ENCODE peak calls at places on chromosomes 12 and 14, in four cellular contexts. G is HCT116, D is PC-3, S is Karpas-422. U is an unnamed sample.

GRCh38 chr12:107396991-107397390 is 288.6 kb upstream of the PWP1 start:
- DNase-seq in S (no peak), G (no peak), D (peak; percentile 56), U (no peak)

GRCh38 chr12:47017041-47017713 is 62.2 kb upstream of the PCED1B start:
- DNase-seq in S (peak; percentile 56), G (no peak), D (no peak), U (no peak)

GRCh38 chr14:54818201-54819133 is 84.2 kb downstream of the GCH1 start:
- DNase-seq in G (no peak), D (peak; percentile 85), S (no peak), U (no peak)

GRCh38 chr14:69261761-69262331 is 1.9 kb downstream of the GALNT16 start:
- DNase-seq in G (no peak), S (no peak), D (no peak), U (no peak)

GRCh38 chr14:65361920-65362319 is 50.6 kb upstream of the FUT8 start:
- DNase-seq in D (peak; percentile 17), S (no peak), G (no peak), U (no peak)

GRCh38 chr14:73591690-73592448 is at the start of gene ACOT4:
- DNase-seq in S (peak; percentile 86), D (peak; percentile 65), G (no peak), U (no peak)

GRCh38 chr12:22971771-22972191 is 346.8 kb downstream of the ETNK1 start:
- DNase-seq in S (no peak), D (no peak), G (no peak), U (no peak)

GRCh38 chr12:56897844-56898341 is 36.3 kb downstream of the SDR9C7 start:
- DNase-seq in D (peak; percentile 39), G (no peak), S (no peak), U (no peak)

GRCh38 chr12:78034025-78034424 is 203.3 kb downstream of the NAV3 start:
- DNase-seq in S (no peak), G (no peak), D (no peak), U (no peak)

GRCh38 chr14:52443506-52443905 is 108.8 kb downstream of the TXNDC16 start:
- DNase-seq in S (no peak), D (no peak), G (no peak), U (no peak)

GRCh38 chr14:71454513-71455332 is 477.5 kb upstream of the RGS6 start:
- DNase-seq in G (no peak), S (no peak), D (no peak), U (no peak)

GRCh38 chr12:109830267-109830666 is 2.9 kb downstream of the TRPV4 start:
- DNase-seq in D (no peak), S (no peak), G (no peak), U (no peak)

GRCh38 chr14:64942531-64943111 is at the start of gene GPX2:
- DNase-seq in S (no peak), G (no peak), D (peak; percentile 39), U (no peak)

GRCh38 chr14:68497016-68497415 is 295.9 kb downstream of the ZFP36L1 start:
- DNase-seq in S (no peak), G (no peak), D (no peak), U (no peak)

GRCh38 chr12:45775465-45775864 is 46.0 kb downstream of the ARID2 start:
- DNase-seq in S (no peak), D (no peak), G (no peak), U (no peak)

GRCh38 chr12:89521348-89522238 is 3.0 kb downstream of the GALNT4 start:
- DNase-seq in D (peak; percentile 67), S (no peak), G (no peak), U (peak; percentile 32)

GRCh38 chr14:102164241-102164641 is 24.5 kb downstream of the WDR20 start:
- DNase-seq in D (no peak), G (no peak), S (no peak), U (no peak)

GRCh38 chr14:55581011-55581806 is 1.2 kb downstream of the KTN1 start:
- DNase-seq in D (peak; percentile 65), G (no peak), S (peak; percentile 85), U (peak; percentile 10)

GRCh38 chr12:91986084-91986483 is 159.6 kb downstream of the BTG1 start:
- DNase-seq in S (no peak), D (peak; percentile 89), G (no peak), U (no peak)

GRCh38 chr14:68349900-68350323 is 443.0 kb downstream of the ZFP36L1 start:
- DNase-seq in D (no peak), S (no peak), G (no peak), U (no peak)

GRCh38 chr14:86143248-86143647 is 613.3 kb downstream of the FLRT2 start:
- DNase-seq in G (no peak), S (no peak), D (no peak), U (no peak)

GRCh38 chr12:82758743-82759142 is 72.0 kb downstream of the TMTC2 start:
- DNase-seq in D (no peak), G (no peak), S (no peak), U (no peak)

GRCh38 chr14:56333361-56334279 is 215.4 kb downstream of the PELI2 start:
- DNase-seq in D (peak; percentile 91), G (no peak), S (no peak), U (no peak)

GRCh38 chr14:59465570-59466150 is 480 bp upstream of the GPR135 start:
- DNase-seq in S (peak; percentile 53), D (no peak), G (no peak), U (no peak)

GRCh38 chr12:14664434-14665023 is 31.9 kb downstream of the GUCY2C start:
- DNase-seq in G (peak; percentile 37), S (peak; percentile 86), D (peak; percentile 66), U (peak; percentile 55)

GRCh38 chr12:121576851-121577391 is 3.9 kb downstream of the KDM2B start:
- DNase-seq in D (peak; percentile 89), S (no peak), G (no peak), U (no peak)

GRCh38 chr12:64806593-64806992 is 17.9 kb upstream of the TBC1D30 start:
- DNase-seq in S (no peak), G (no peak), D (peak; percentile 94), U (no peak)

GRCh38 chr12:106871477-106871876 is 84.2 kb upstream of the TMEM263 start:
- DNase-seq in G (no peak), S (no peak), D (peak; percentile 80), U (no peak)

GRCh38 chr14:99081880-99082279 is 190.1 kb downstream of the BCL11B start:
- DNase-seq in D (no peak), S (no peak), G (no peak), U (no peak)

GRCh38 chr12:42213954-42214426 is 24.1 kb downstream of the YAF2 start:
- DNase-seq in D (no peak), S (no peak), G (no peak), U (no peak)

GRCh38 chr14:102848830-102849521 is 71.7 kb downstream of the TRAF3 start:
- DNase-seq in G (no peak), S (no peak), D (no peak), U (no peak)

GRCh38 chr14:96162741-96163140 is 41.9 kb upstream of the BDKRB2 start:
- DNase-seq in D (no peak), G (no peak), S (no peak), U (no peak)

GRCh38 chr12:22043943-22044342 is 2.1 kb upstream of the CMAS start:
- DNase-seq in G (no peak), D (no peak), S (no peak), U (no peak)

GRCh38 chr12:6540181-6540877 is 6.0 kb downstream of the GAPDH start:
- DNase-seq in G (peak; percentile 67), S (peak; percentile 90), D (peak; percentile 77), U (no peak)

GRCh38 chr12:27000962-27001361 is 13.2 kb downstream of the TM7SF3 start:
- DNase-seq in S (no peak), D (no peak), G (no peak), U (no peak)

GRCh38 chr12:15227004-15227679 is 5.9 kb upstream of the RERG start:
- DNase-seq in S (peak; percentile 75), G (peak; percentile 42), D (peak; percentile 67), U (peak; percentile 18)

GRCh38 chr14:92690171-92691011 is 58.0 kb downstream of the LGMN start:
- DNase-seq in G (peak; percentile 59), S (peak; percentile 74), D (peak; percentile 83), U (no peak)

DNA sequence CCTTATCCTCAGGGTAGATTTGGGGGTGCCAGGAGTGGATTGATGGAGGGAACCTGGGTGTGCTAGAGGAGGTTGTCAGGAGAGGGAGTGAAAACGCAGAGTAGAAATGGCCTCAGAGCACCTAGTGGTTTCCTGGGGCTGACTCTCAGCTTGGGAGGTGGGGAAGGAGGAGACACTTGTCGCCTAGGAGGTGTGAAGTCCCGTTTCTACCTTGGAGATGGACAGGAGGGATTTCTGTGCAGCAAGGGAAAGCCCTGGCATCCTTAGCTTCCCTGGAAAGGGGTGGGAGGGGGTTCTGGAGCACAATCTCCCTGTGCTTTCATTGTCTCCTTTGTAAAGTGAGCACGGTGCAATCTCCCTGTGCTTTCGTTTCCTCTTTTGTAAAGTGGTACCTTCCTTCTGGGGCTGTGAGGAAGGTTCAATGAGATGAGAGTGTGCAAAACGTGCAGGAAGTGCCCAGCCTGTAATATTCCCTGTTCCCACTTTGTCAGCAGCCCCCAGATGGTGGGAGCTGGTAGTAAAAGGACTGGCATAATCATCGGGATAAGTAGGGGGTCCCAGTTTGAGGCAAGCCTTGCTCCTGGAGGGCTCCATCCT is 1.6 kb downstream of the OAS3 start:
- DNase-seq in G (no peak), S (peak; percentile 79), D (no peak), U (no peak)
- H3K9ac ChIP-seq in G (no peak overlapping the region), S (peak overlapping the region; percentile 58), D (peak overlapping the region; percentile 85), U (no peak overlapping the region)

GRCh38 chr12:54007538-54008259 is 1.1 kb upstream of the HOXC8 start:
- DNase-seq in G (no peak), S (no peak), D (no peak), U (no peak)
- H3K27me3 ChIP-seq in G (no peaks in the 10 kb centered on the region), S (no peaks in the 10 kb centered on the region), D (no peaks in the 10 kb centered on the region), U (peaks cover 93% of the 10 kb centered on the region)

GRCh38 chr12:65988596-65988995 is 142.0 kb downstream of the LLPH start:
- DNase-seq in S (no peak), D (no peak), G (no peak), U (no peak)

GRCh38 chr12:65986047-65986446 is 144.5 kb downstream of the LLPH start:
- DNase-seq in D (no peak), S (no peak), G (no peak), U (no peak)

DNA sequence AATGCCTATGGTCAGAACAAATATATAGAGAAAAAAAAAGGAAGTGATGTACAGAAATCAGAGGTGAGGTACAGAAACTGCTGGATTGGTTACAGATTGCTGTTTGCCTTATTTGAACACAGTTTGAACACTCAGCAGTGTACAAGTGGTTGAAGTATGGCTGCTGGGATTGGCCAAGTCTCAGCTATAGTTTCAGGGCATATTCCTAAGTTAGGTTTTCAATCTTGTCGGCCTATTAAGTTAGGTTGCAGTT is 146.4 kb downstream of the LLPH start:
- DNase-seq in S (no peak), D (no peak), G (no peak), U (no peak)
- H3K9ac ChIP-seq in S (no peak overlapping the region), D (no peak overlapping the region), G (no peak overlapping the region), U (no peak overlapping the region)

GRCh38 chr12:114447274-114447716 is 41.4 kb upstream of the TBX5 start:
- DNase-seq in G (no peak), S (no peak), D (no peak), U (no peak)

GRCh38 chr12:114447799-114448617 is 42.1 kb upstream of the TBX5 start:
- DNase-seq in D (no peak), G (no peak), S (no peak), U (no peak)

GRCh38 chr12:114443607-114444421 is 37.9 kb upstream of the TBX5 start:
- DNase-seq in D (no peak), S (no peak), G (no peak), U (no peak)

GRCh38 chr12:114445401-114446323 is 39.7 kb upstream of the TBX5 start:
- DNase-seq in G (no peak), S (no peak), D (no peak), U (no peak)

GRCh38 chr12:114444422-114445279 is 38.7 kb upstream of the TBX5 start:
- DNase-seq in S (no peak), D (no peak), G (no peak), U (no peak)
- H3K27me3 ChIP-seq in S (no peaks in the 10 kb centered on the region), D (peaks cover 100% of the 10 kb centered on the region), G (peaks cover 25% of the 10 kb centered on the region), U (no peaks in the 10 kb centered on the region)

U was measured in MM.1S.